ENCODE peak calls at places on chromosomes 7 and 10, in nine cellular contexts. H is breast epithelium, Y is BE2C, V is AG09309, O is heart right ventricle, R is mammary epithelial cell, K is dorsolateral prefrontal cortex, G is fibroblast of the aortic adventitia, E is left ventricle myocardium inferior. Q is an unnamed sample.

GRCh38 chr7:149776305-149776704 is 2.9 kb upstream of the ZNF467 start:
- DNase-seq in V (no peak), R (no peak), O (peak; percentile 85), H (peak; percentile 43), G (peak; percentile 48), K (no peak), Y (peak; percentile 71), E (peak; percentile 85), Q (no peak)

GRCh38 chr7:74254858-74255379 is 720 bp upstream of the RFC2 start:
- DNase-seq in R (no peak), K (no peak), O (no peak), G (no peak), Y (no peak), E (no peak), V (no peak), H (no peak), Q (no peak)

GRCh38 chr10:124626759-124627380 is 117.3 kb downstream of the FAM53B start:
- DNase-seq in G (no peak), O (no peak), R (peak; percentile 82), H (peak; percentile 48), Y (no peak), V (no peak), K (no peak), E (no peak), Q (no peak)

GRCh38 chr10:35723992-35724391 is 81.9 kb upstream of the FZD8 start:
- DNase-seq in V (no peak), O (no peak), H (no peak), K (no peak), G (no peak), R (no peak), Y (no peak), E (no peak), Q (no peak)

GRCh38 chr10:90047243-90047729 is 345.9 kb downstream of the KIF20B start:
- DNase-seq in H (no peak), E (no peak), Y (no peak), K (no peak), R (no peak), V (no peak), O (no peak), G (no peak), Q (no peak)

GRCh38 chr7:36280840-36281812 is 108.5 kb upstream of the ANLN start:
- DNase-seq in R (peak; percentile 51), O (peak; percentile 68), K (peak; percentile 61), Y (peak; percentile 78), V (peak; percentile 54), E (peak; percentile 62), H (peak; percentile 50), G (peak; percentile 75), Q (no peak)

GRCh38 chr10:113323985-113324384 is 228.9 kb upstream of the HABP2 start:
- DNase-seq in Y (no peak), V (no peak), E (no peak), H (no peak), K (no peak), G (no peak), O (no peak), R (no peak), Q (no peak)

GRCh38 chr7:87702326-87702725 is 74.1 kb downstream of the RUNDC3B start:
- DNase-seq in E (no peak), K (no peak), R (peak; percentile 83), H (no peak), O (no peak), Y (no peak), V (no peak), G (peak; percentile 8), Q (no peak)

GRCh38 chr10:80277016-80277415 is 12.4 kb downstream of the MAT1A start:
- DNase-seq in H (no peak), K (peak; percentile 81), E (no peak), R (no peak), V (no peak), Y (no peak), O (no peak), G (no peak), Q (no peak)

GRCh38 chr10:110138197-110138812 is 69.1 kb upstream of the MXI1 start:
- DNase-seq in E (no peak), V (peak; percentile 35), O (no peak), H (no peak), G (peak; percentile 79), R (peak; percentile 45), Y (no peak), K (no peak), Q (no peak)

GRCh38 chr7:126783613-126784012 is 469.1 kb downstream of the GRM8 start:
- DNase-seq in K (no peak), H (no peak), G (no peak), O (no peak), V (no peak), E (no peak), R (no peak), Y (no peak), Q (no peak)

GRCh38 chr7:76318488-76319353 is 16.2 kb downstream of the HSPB1 start:
- DNase-seq in H (peak; percentile 59), R (peak; percentile 84), E (peak; percentile 72), K (peak; percentile 31), O (peak; percentile 72), Y (peak; percentile 69), V (peak; percentile 73), G (peak; percentile 93), Q (no peak)

GRCh38 chr10:83127942-83128575 is 1011.2 kb upstream of the GHITM start:
- DNase-seq in Y (peak; percentile 7), K (no peak), G (no peak), E (no peak), H (no peak), R (peak; percentile 80), V (no peak), O (no peak), Q (no peak)

GRCh38 chr10:125086716-125087115 is 73.6 kb downstream of the CTBP2 start:
- DNase-seq in K (no peak), R (no peak), Y (no peak), G (no peak), V (no peak), E (no peak), O (no peak), H (no peak), Q (no peak)

GRCh38 chr7:132386249-132386681 is 190.0 kb downstream of the PLXNA4 start:
- DNase-seq in Y (peak; percentile 38), O (peak; percentile 38), H (no peak), G (peak; percentile 66), V (no peak), E (peak; percentile 64), K (no peak), R (no peak), Q (no peak)

GRCh38 chr7:95886501-95887090 is 114.2 kb downstream of the DYNC1I1 start:
- DNase-seq in O (no peak), Y (no peak), H (no peak), R (peak; percentile 14), E (no peak), V (no peak), K (no peak), G (no peak), Q (no peak)

GRCh38 chr7:128455556-128456254 is at the start of gene HILPDA:
- DNase-seq in R (peak; percentile 97), Y (peak; percentile 94), E (peak; percentile 95), V (peak; percentile 93), O (peak; percentile 92), H (peak; percentile 87), G (peak; percentile 97), K (peak; percentile 90), Q (peak; percentile 82)
- TF ChIP-seq CTCF in R (no peak), Y (no peak), E (no peak), V (no peak), O (no peak), H (no peak), G (no peak), K (peak; percentile 43), Q (no peak)

GRCh38 chr10:12790270-12790669 is 211.2 kb downstream of the CCDC3 start:
- DNase-seq in V (no peak), G (no peak), E (no peak), K (no peak), R (no peak), H (no peak), O (no peak), Y (no peak), Q (no peak)
- H3K4me3 ChIP-seq in V (no peak overlapping the region), G (no peak overlapping the region), E (no peak overlapping the region), K (no peak overlapping the region), R (no peak overlapping the region), H (no peak overlapping the region), O (no peak overlapping the region), Y (no peak overlapping the region), Q (no peak overlapping the region)

DNA sequence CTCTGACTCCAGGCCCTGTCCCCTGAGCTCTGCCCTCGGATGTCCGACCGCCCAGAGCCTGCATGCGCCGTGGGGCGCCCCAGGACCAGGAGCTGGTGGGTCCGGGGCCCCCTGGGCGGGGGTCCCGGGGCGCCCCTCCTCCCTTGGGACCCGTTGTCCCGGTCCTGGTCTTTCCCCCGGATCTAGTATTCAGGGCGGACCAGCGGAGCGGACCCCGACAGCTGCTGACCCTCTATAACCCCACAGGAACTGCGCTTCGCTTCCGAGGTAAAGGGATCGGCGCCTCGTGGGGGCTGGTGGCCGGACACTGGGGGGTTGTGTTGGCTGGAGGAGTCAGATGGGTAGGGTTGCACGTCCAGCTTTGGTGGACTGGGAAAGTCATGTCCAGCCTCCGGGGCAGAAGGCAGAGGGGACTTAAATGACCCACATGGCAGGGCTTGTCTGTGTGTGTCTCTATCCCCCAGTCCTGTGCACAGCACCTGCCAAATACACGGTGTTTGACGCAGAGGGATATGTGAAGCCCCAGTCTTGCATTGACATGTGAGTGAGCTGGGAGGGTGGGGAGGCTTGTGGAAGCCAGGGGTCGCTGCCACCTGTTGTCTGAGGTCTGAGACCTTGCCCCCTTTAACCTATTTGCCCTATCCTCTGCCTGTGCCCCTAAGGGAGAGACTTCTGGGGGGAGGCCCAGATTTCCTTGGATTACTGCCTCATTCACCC is 548 bp downstream of the MOSPD3 start:
- DNase-seq in Y (no peak), H (peak; percentile 39), K (no peak), G (no peak), V (no peak), R (no peak), E (no peak), O (no peak), Q (no peak)
- TF ChIP-seq CTCF in Y (peak; percentile 33), H (no peak), K (no peak), G (no peak), V (no peak), R (no peak), E (no peak), O (peak; percentile 20), Q (peak; percentile 29)

GRCh38 chr10:26215923-26216576 is 524 bp upstream of the GAD2 start:
- DNase-seq in E (no peak), V (no peak), G (no peak), O (peak; percentile 9), K (no peak), Y (no peak), R (no peak), H (no peak), Q (no peak)

GRCh38 chr10:26216949-26217395 is 398 bp downstream of the GAD2 start:
- DNase-seq in H (no peak), V (no peak), G (no peak), Y (no peak), O (no peak), R (no peak), E (no peak), K (no peak), Q (no peak)

GRCh38 chr10:26215534-26215922 is 1.0 kb upstream of the GAD2 start:
- DNase-seq in K (no peak), R (no peak), O (no peak), G (no peak), V (no peak), H (no peak), Y (no peak), E (no peak), Q (no peak)

GRCh38 chr10:26216577-26216948 is at the start of gene GAD2:
- DNase-seq in O (no peak), E (no peak), H (no peak), G (no peak), V (no peak), R (no peak), Y (no peak), K (no peak), Q (no peak)

GRCh38 chr10:26217396-26218105 is 977 bp downstream of the GAD2 start:
- DNase-seq in V (no peak), Y (no peak), K (no peak), H (no peak), G (no peak), E (no peak), O (no peak), R (no peak), Q (no peak)
- H3K4me3 ChIP-seq in V (no peak overlapping the region), Y (no peak overlapping the region), K (peak overlapping the region; percentile 61), H (peak overlapping the region; percentile 45), G (no peak overlapping the region), E (peak overlapping the region; percentile 21), O (no peak overlapping the region), R (no peak overlapping the region), Q (no peak overlapping the region)